ENCODE peak calls at places on chromosomes 6 and 20, in eight cellular contexts. M is ovary, X is K562, G is right lobe of liver, H is fibroblast of lung, T is cardiac muscle cell, W is PC-9, B is pancreas. E is an unnamed sample.
A peak's percentile ranks its signal among the peaks of the same experiment; 100 is the strongest.

GRCh38 chr6:147903931-147904330 is 395.4 kb downstream of the SAMD5 start:
- DNase-seq in X (no peak), M (no peak), W (no peak), B (no peak), T (no peak), H (peak; percentile 6), G (no peak), E (no peak)

GRCh38 chr6:150308812-150309475 is 59.9 kb upstream of the IYD start:
- DNase-seq in T (no peak), H (no peak), W (no peak), M (no peak), G (no peak), B (no peak), X (no peak), E (no peak)

GRCh38 chr6:89310929-89311328 is 4.2 kb downstream of the GABRR2 start:
- DNase-seq in T (no peak), B (no peak), G (no peak), W (no peak), H (peak; percentile 49), M (no peak), X (no peak), E (peak; percentile 39)

GRCh38 chr20:31872406-31872805 is 2.0 kb downstream of the TTLL9 start:
- DNase-seq in M (no peak), B (no peak), T (no peak), H (no peak), X (no peak), W (no peak), G (no peak), E (no peak)

GRCh38 chr6:112330071-112330876 is 16.9 kb upstream of the RFPL4B start:
- DNase-seq in G (no peak), H (peak; percentile 60), X (no peak), B (no peak), W (peak; percentile 17), M (no peak), T (peak; percentile 31), E (peak; percentile 56)

GRCh38 chr6:48490658-48491057 is 379.7 kb upstream of the PTCHD4 start:
- DNase-seq in B (no peak), M (no peak), H (no peak), G (no peak), T (no peak), W (no peak), X (no peak), E (no peak)

GRCh38 chr6:116373300-116373699 is 2.6 kb downstream of the DSE start:
- DNase-seq in X (no peak), W (no peak), M (no peak), H (no peak), B (no peak), T (no peak), G (no peak), E (no peak)

GRCh38 chr6:209432-210103 is 82.7 kb upstream of the DUSP22 start:
- DNase-seq in X (peak; percentile 26), M (no peak), W (no peak), G (no peak), B (no peak), H (no peak), T (no peak), E (no peak)

GRCh38 chr20:18533491-18533890 is 25.8 kb downstream of the SEC23B start:
- DNase-seq in B (no peak), T (no peak), M (no peak), X (no peak), G (no peak), H (peak; percentile 56), W (no peak), E (no peak)

GRCh38 chr6:105430685-105431084 is 27.8 kb upstream of the PREP start:
- DNase-seq in X (no peak), M (no peak), B (no peak), G (no peak), H (no peak), W (no peak), T (no peak), E (no peak)

GRCh38 chr20:57289401-57290177 is 23.1 kb upstream of the BMP7 start:
- DNase-seq in H (no peak), M (no peak), T (no peak), B (no peak), G (no peak), W (no peak), X (no peak), E (no peak)

GRCh38 chr6:70586114-70586513 is 19.4 kb downstream of the SDHAF4 start:
- DNase-seq in H (no peak), B (no peak), M (no peak), X (no peak), T (no peak), G (no peak), W (no peak), E (no peak)

GRCh38 chr20:21156266-21156665 is 30.4 kb downstream of the KIZ start:
- DNase-seq in M (no peak), B (no peak), G (no peak), X (no peak), H (peak; percentile 77), T (peak; percentile 82), W (no peak), E (peak; percentile 9)

GRCh38 chr6:106512048-106512957 is 117.0 kb downstream of the RTN4IP1 start:
- DNase-seq in H (peak; percentile 39), B (peak; percentile 85), G (peak; percentile 91), T (peak; percentile 44), X (peak; percentile 16), W (peak; percentile 75), M (peak; percentile 62), E (no peak)

GRCh38 chr6:80696268-80696667 is 589.8 kb downstream of the BCKDHB start:
- DNase-seq in H (no peak), X (no peak), G (no peak), W (no peak), T (no peak), B (no peak), M (no peak), E (no peak)

GRCh38 chr6:31861150-31861549 is 1.5 kb downstream of the NEU1 start:
- DNase-seq in B (peak; percentile 22), X (no peak), W (no peak), T (no peak), G (no peak), M (no peak), H (no peak), E (no peak)

GRCh38 chr6:138146544-138146943 is 15.2 kb upstream of the ARFGEF3 start:
- DNase-seq in G (no peak), W (no peak), M (no peak), X (no peak), B (no peak), T (no peak), H (no peak), E (no peak)

GRCh38 chr6:125356888-125357287 is 55.1 kb upstream of the HDDC2 start:
- DNase-seq in W (no peak), H (no peak), T (no peak), M (no peak), B (no peak), G (no peak), X (no peak), E (no peak)
- H3K27ac ChIP-seq in W (no peak overlapping the region), H (no peak overlapping the region), T (no peak overlapping the region), M (no peak overlapping the region), B (no peak overlapping the region), G (no peak overlapping the region), X (no peak overlapping the region), E (no peak overlapping the region)

GRCh38 chr20:34604980-34605788 is 46.7 kb downstream of the MAP1LC3A start:
- DNase-seq in B (no peak), W (no peak), X (no peak), G (no peak), T (peak; percentile 28), M (no peak), H (peak; percentile 38), E (no peak)
- H3K27ac ChIP-seq in B (no peak overlapping the region), W (no peak overlapping the region), X (no peak overlapping the region), G (no peak overlapping the region), T (no peak overlapping the region), M (no peak overlapping the region), H (no peak overlapping the region), E (no peak overlapping the region)

DNA sequence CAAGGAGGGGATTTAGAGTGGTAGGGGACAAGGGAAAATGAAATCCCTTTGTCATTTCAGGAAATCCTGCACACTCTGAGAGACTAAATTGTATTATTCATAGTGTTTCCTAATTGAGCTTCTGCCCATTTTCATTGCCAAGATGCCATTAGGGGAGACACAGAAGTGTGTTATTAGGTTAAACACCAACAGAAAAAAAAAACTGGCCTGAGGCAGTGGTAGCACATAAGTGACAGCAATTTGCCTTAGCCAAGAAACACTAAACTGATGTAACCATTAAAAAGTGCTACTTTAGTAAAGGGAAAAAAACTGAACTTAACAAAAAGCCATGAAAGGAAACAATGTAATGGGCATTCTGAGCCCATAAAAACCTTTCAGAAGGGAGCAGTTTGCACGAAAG is 270.5 kb upstream of the PLN start:
- DNase-seq in G (no peak), B (no peak), M (no peak), H (no peak), T (no peak), X (no peak), W (no peak), E (no peak)
- H3K27ac ChIP-seq in G (no peak overlapping the region), B (no peak overlapping the region), M (no peak overlapping the region), H (no peak overlapping the region), T (no peak overlapping the region), X (no peak overlapping the region), W (no peak overlapping the region), E (no peak overlapping the region)

GRCh38 chr20:47574616-47575401 is 73.1 kb downstream of the NCOA3 start:
- DNase-seq in G (no peak), X (peak; percentile 57), M (no peak), H (peak; percentile 34), W (no peak), T (peak; percentile 47), B (no peak), E (no peak)
- H3K27ac ChIP-seq in G (no peak overlapping the region), X (peak overlapping the region; percentile 83), M (no peak overlapping the region), H (no peak overlapping the region), W (peak overlapping the region; percentile 43), T (no peak overlapping the region), B (no peak overlapping the region), E (no peak overlapping the region)

GRCh38 chr6:56582246-56582645 is 60.4 kb downstream of the DST start:
- DNase-seq in T (no peak), G (no peak), H (no peak), B (no peak), W (no peak), M (no peak), X (no peak), E (no peak)

GRCh38 chr6:56575736-56576135 is 67.0 kb downstream of the DST start:
- DNase-seq in W (no peak), T (no peak), X (no peak), H (no peak), B (no peak), G (no peak), M (no peak), E (no peak)

GRCh38 chr6:56581561-56581960 is 61.1 kb downstream of the DST start:
- DNase-seq in G (no peak), T (no peak), H (no peak), W (no peak), B (no peak), M (no peak), X (no peak), E (no peak)

GRCh38 chr6:56579155-56579851 is 63.4 kb downstream of the DST start:
- DNase-seq in B (no peak), X (no peak), M (no peak), H (no peak), G (no peak), T (no peak), W (no peak), E (no peak)

GRCh38 chr6:56580271-56580670 is 62.4 kb downstream of the DST start:
- DNase-seq in M (no peak), X (no peak), W (no peak), B (no peak), H (peak; percentile 58), G (no peak), T (no peak), E (no peak)
- H3K27ac ChIP-seq in M (no peak overlapping the region), X (no peak overlapping the region), W (no peak overlapping the region), B (no peak overlapping the region), H (no peak overlapping the region), G (no peak overlapping the region), T (no peak overlapping the region), E (no peak overlapping the region)